ENCODE peak calls at places on chromosomes 13 and 19, in seven cellular contexts. Z, D, V, K, B, Q and T are unnamed samples.

GRCh38 chr13:78410164-78410563 is 193.2 kb downstream of the POU4F1 start:
- DNase-seq in Z (no peak), D (no peak), V (no peak), K (no peak), B (no peak), Q (no peak), T (no peak)

GRCh38 chr13:40187836-40188591 is 478.4 kb downstream of the FOXO1 start:
- DNase-seq in Z (no peak), D (no peak), V (no peak), K (no peak), B (no peak), Q (no peak), T (no peak)

GRCh38 chr13:74306496-74306895 is 172.3 kb upstream of the KLF12 start:
- DNase-seq in Z (no peak), D (no peak), V (no peak), K (no peak), B (no peak), Q (peak; percentile 18), T (peak; percentile 69)

GRCh38 chr13:74730556-74731331 is 596.5 kb upstream of the KLF12 start:
- DNase-seq in Z (no peak), D (no peak), V (no peak), K (no peak), B (no peak), Q (peak; percentile 46), T (no peak)

GRCh38 chr13:89363144-89363543 is 1692.0 kb downstream of the SLITRK5 start:
- DNase-seq in Z (no peak), D (no peak), V (no peak), K (no peak), B (no peak), Q (no peak), T (no peak)

GRCh38 chr13:44373601-44374347 is at the start of gene SERP2:
- DNase-seq in Z (no peak), D (no peak), V (no peak), K (no peak), B (no peak), Q (peak; percentile 50), T (peak; percentile 21)

GRCh38 chr19:9538183-9539058 is at the start of gene ZNF426:
- DNase-seq in Z (peak; percentile 76), D (peak; percentile 89), V (peak; percentile 75), K (peak; percentile 70), B (peak; percentile 29), Q (peak; percentile 95), T (peak; percentile 96)

GRCh38 chr19:46678110-46678732 is 17.2 kb upstream of the DACT3 start:
- DNase-seq in Z (no peak), D (peak; percentile 72), V (no peak), K (no peak), B (no peak), Q (no peak), T (peak; percentile 15)

GRCh38 chr13:88176231-88176630 is 505.1 kb downstream of the SLITRK5 start:
- DNase-seq in Z (no peak), D (no peak), V (no peak), K (no peak), B (no peak), Q (no peak), T (no peak)

GRCh38 chr19:12867120-12868099 is 13.8 kb downstream of the DNASE2 start:
- DNase-seq in Z (no peak), D (peak; percentile 62), V (peak; percentile 43), K (peak; percentile 82), B (no peak), Q (peak; percentile 72), T (peak; percentile 62)

GRCh38 chr13:44263920-44264610 is 109.6 kb upstream of the SERP2 start:
- DNase-seq in Z (no peak), D (no peak), V (no peak), K (no peak), B (peak; percentile 29), Q (peak; percentile 90), T (no peak)